ENCODE peak calls at places on chromosome 22, in six cellular contexts. H, Z, J, N, E and B are unnamed samples.
A peak's percentile ranks its signal among the peaks of the same experiment; 100 is the strongest.

GRCh38 chr22:46336119-46337078 is 885 bp downstream of the TRMU start:
- DNase-seq in Z (no peak), H (peak; percentile 28), N (peak; percentile 63), E (no peak), J (no peak), B (peak; percentile 47)

GRCh38 chr22:38843201-38843715 is 570 bp downstream of the NPTXR start:
- DNase-seq in N (peak; percentile 82), E (no peak), H (peak; percentile 61), J (no peak), Z (peak; percentile 70), B (peak; percentile 80)

GRCh38 chr22:43448048-43448447 is 36.2 kb downstream of the MPPED1 start:
- DNase-seq in J (no peak), N (no peak), H (no peak), E (no peak), Z (no peak), B (no peak)

GRCh38 chr22:23833017-23833795 is 5.6 kb downstream of the DERL3 start:
- DNase-seq in J (no peak), E (no peak), N (no peak), H (no peak), Z (no peak), B (no peak)

GRCh38 chr22:45493286-45493771 is 9.4 kb upstream of the FBLN1 start:
- DNase-seq in E (peak; percentile 35), N (no peak), H (no peak), Z (peak; percentile 86), J (no peak), B (no peak)

GRCh38 chr22:50309601-50309991 is 2.1 kb upstream of the PLXNB2 start:
- DNase-seq in J (no peak), E (peak; percentile 26), N (no peak), Z (no peak), H (no peak), B (peak; percentile 76)

GRCh38 chr22:45188779-45189178 is 25.1 kb downstream of the NUP50 start:
- DNase-seq in J (no peak), N (no peak), H (no peak), E (no peak), Z (no peak), B (no peak)

GRCh38 chr22:45997077-45997774 is 20.3 kb upstream of the WNT7B start:
- DNase-seq in E (peak; percentile 91), N (no peak), Z (peak; percentile 98), H (peak; percentile 44), J (no peak), B (no peak)

GRCh38 chr22:49100316-49100715 is 727.4 kb downstream of the BRD1 start:
- DNase-seq in Z (no peak), J (no peak), H (no peak), N (no peak), E (no peak), B (no peak)

GRCh38 chr22:17397756-17398155 is 28.5 kb downstream of the CECR2 start:
- DNase-seq in Z (no peak), H (no peak), N (no peak), E (no peak), J (no peak), B (no peak)

GRCh38 chr22:44037519-44038370 is 13.6 kb downstream of the PARVB start:
- DNase-seq in N (no peak), J (no peak), E (no peak), Z (peak; percentile 93), H (no peak), B (no peak)

GRCh38 chr22:50611341-50612060 is 10.9 kb downstream of the MAPK8IP2 start:
- DNase-seq in Z (no peak), H (no peak), N (no peak), J (no peak), E (no peak), B (no peak)

GRCh38 chr22:17866127-17866526 is 91.9 kb upstream of the BID start:
- DNase-seq in N (no peak), Z (no peak), H (no peak), E (no peak), J (no peak), B (no peak)

GRCh38 chr22:35719212-35719869 is 1.7 kb downstream of the APOL5 start:
- DNase-seq in H (no peak), N (no peak), E (no peak), Z (no peak), J (no peak), B (no peak)

GRCh38 chr22:31579835-31580242 is 82.2 kb downstream of the PISD start:
- DNase-seq in N (no peak), E (no peak), Z (no peak), H (no peak), J (no peak), B (no peak)

GRCh38 chr22:49142281-49142680 is 685.4 kb downstream of the BRD1 start:
- DNase-seq in N (no peak), Z (no peak), J (no peak), E (no peak), H (no peak), B (no peak)

GRCh38 chr22:38110863-38111852 is 674 bp upstream of the BAIAP2L2 start:
- DNase-seq in J (no peak), E (peak; percentile 36), Z (peak; percentile 32), N (no peak), H (no peak), B (no peak)

GRCh38 chr22:31329029-31329428 is 17.1 kb downstream of the PATZ1 start:
- DNase-seq in E (no peak), Z (no peak), H (no peak), J (no peak), N (no peak), B (no peak)

GRCh38 chr22:38309614-38310517 is 7.4 kb downstream of the CSNK1E start:
- DNase-seq in E (no peak), Z (peak; percentile 43), H (no peak), J (no peak), N (no peak), B (no peak)

GRCh38 chr22:33658775-33659174 is 261.5 kb downstream of the LARGE1 start:
- DNase-seq in E (no peak), H (peak; percentile 52), Z (peak; percentile 90), N (no peak), J (no peak), B (no peak)

GRCh38 chr22:17106161-17106784 is 14.9 kb downstream of the TMEM121B start:
- DNase-seq in H (no peak), J (no peak), N (no peak), E (peak; percentile 26), Z (no peak), B (no peak)

GRCh38 chr22:32318361-32318760 is 39.3 kb upstream of the RFPL3 start:
- DNase-seq in E (no peak), Z (no peak), N (no peak), J (no peak), H (no peak), B (no peak)

GRCh38 chr22:17233348-17234043 is 14.3 kb upstream of the ADA2 start:
- DNase-seq in Z (no peak), E (no peak), J (no peak), H (no peak), N (no peak), B (no peak)

GRCh38 chr22:46202897-46203589 is 47.0 kb downstream of the CDPF1 start:
- DNase-seq in E (no peak), Z (no peak), N (no peak), H (no peak), J (no peak), B (no peak)

GRCh38 chr22:50032941-50033601 is 20.5 kb upstream of the IL17REL start:
- DNase-seq in E (peak; percentile 14), N (no peak), J (no peak), Z (no peak), H (peak; percentile 3), B (no peak)

GRCh38 chr22:38799265-38800002 is 5.5 kb upstream of the DNAL4 start:
- DNase-seq in J (no peak), H (no peak), Z (peak; percentile 76), E (no peak), N (no peak), B (no peak)

DNA sequence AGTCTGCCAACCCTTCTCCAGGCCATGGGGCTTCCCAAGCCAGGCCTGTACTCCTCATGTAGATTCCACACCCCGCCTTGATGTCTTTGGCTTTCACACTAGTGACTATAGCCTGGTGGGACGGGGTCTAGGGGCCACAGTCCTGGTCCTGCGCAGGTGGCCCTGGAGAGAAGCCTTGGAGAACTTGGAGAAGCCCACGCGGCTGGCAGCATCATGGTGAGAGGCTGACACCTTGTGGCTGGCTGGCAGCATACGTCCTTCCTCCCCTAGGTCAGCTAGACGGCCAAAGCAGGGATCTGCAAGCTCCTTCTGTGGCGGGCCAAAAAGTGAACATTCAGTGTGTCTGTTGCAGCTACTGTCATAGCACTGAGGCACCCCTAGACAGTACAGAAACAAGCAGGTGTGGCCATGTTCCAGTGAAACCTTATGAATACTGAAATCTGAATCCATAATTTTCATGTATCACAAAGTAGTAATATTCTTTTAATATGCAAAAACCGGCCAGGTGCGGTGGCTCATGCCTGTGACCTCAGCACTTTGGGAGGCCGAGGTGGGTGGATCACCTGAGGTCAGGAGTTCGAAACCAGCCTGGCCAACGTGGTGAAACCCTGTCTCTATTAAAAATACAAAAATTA is 42.0 kb downstream of the FAM83F start:
- DNase-seq in N (peak; percentile 85), H (peak; percentile 74), J (no peak), E (peak; percentile 50), Z (peak; percentile 77), B (peak; percentile 81)
- TF ChIP-seq CTCF in N (peak; percentile 81), H (peak; percentile 37), J (peak; percentile 50), E (peak; percentile 60), Z (peak; percentile 87), B (peak; percentile 65)

GRCh38 chr22:29327089-29327764 is 11.7 kb upstream of the RASL10A start:
- DNase-seq in E (no peak), J (no peak), Z (no peak), H (no peak), N (no peak), B (no peak)

GRCh38 chr22:29329581-29329980 is 14.1 kb upstream of the RASL10A start:
- DNase-seq in Z (no peak), E (no peak), H (no peak), J (no peak), N (no peak), B (no peak)

GRCh38 chr22:29326481-29326880 is 11.0 kb upstream of the RASL10A start:
- DNase-seq in H (no peak), N (no peak), J (no peak), E (no peak), Z (no peak), B (no peak)

GRCh38 chr22:29328566-29329500 is 13.3 kb upstream of the RASL10A start:
- DNase-seq in J (no peak), E (no peak), H (no peak), N (no peak), Z (no peak), B (peak; percentile 54)

GRCh38 chr22:29328055-29328454 is 12.6 kb upstream of the RASL10A start:
- DNase-seq in H (no peak), J (no peak), Z (no peak), E (no peak), N (no peak), B (no peak)
- TF ChIP-seq CTCF in H (peak; percentile 21), J (no peak), Z (no peak), E (no peak), N (no peak), B (peak; percentile 46)

DNA sequence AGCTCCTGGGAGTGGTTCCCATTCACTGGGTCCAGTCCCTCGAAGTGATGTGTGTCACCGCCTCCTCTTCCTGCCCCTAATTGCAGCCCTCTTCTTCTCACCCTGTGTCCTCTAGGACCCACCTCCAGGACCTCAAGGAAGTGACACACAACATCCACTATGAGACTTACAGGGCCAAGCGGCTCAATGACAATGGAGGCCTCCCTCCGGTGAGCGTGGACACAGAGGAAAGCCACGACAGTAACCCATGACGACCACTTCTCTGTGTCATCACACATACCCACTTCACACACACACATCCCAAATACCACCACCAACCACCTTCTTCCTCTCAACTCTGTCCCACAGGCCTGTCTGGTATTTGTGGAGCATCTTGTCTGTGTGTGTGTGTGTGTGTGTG is 4.1 kb upstream of the WBP2NL start:
- DNase-seq in Z (no peak), N (no peak), E (no peak), J (no peak), H (no peak), B (no peak)
- TF ChIP-seq CTCF in Z (no peak), N (no peak), E (no peak), J (no peak), H (no peak), B (no peak)

GRCh38 chr22:37098976-37099577 is 10.4 kb downstream of the TMPRSS6 start:
- DNase-seq in H (no peak), N (no peak), Z (no peak), E (no peak), J (no peak), B (no peak)
- TF ChIP-seq CTCF in H (no peak), N (peak; percentile 28), Z (no peak), E (no peak), J (no peak), B (no peak)